ENCODE peak calls at places on chromosomes 13 and 19, in eight cellular contexts. N is right atrium auricular region; E is AG08396; U is stimulated activated CD4-positive, alpha-beta T cell treated with anti-CD3 and anti-CD28 coated beads, TNF-alpha, amount 100 ng/mL, for 48 hours; V is naive B cell; D is astrocyte of the spinal cord; I is DMS53; X is MCF 10A. O is an unnamed sample.

GRCh38 chr19:4103073-4103418 is 20.9 kb downstream of the MAP2K2 start:
- DNase-seq in V (no peak), D (no peak), X (no peak), N (no peak), U (no peak), E (no peak), I (no peak), O (no peak)

GRCh38 chr13:66560189-66560588 is 669.9 kb downstream of the PCDH9 start:
- DNase-seq in E (no peak), U (no peak), V (no peak), I (no peak), X (no peak), N (no peak), D (no peak), O (no peak)

GRCh38 chr13:50889317-50889716 is 20.3 kb upstream of the RNASEH2B start:
- DNase-seq in V (no peak), N (no peak), I (no peak), X (no peak), U (no peak), D (no peak), E (no peak), O (no peak)

GRCh38 chr13:75165543-75166230 is 316.3 kb downstream of the TBC1D4 start:
- DNase-seq in V (no peak), N (no peak), D (no peak), E (no peak), I (no peak), X (no peak), U (no peak), O (no peak)

GRCh38 chr19:39318690-39319089 is 2.0 kb downstream of the LRFN1 start:
- DNase-seq in V (no peak), X (no peak), D (no peak), I (no peak), U (no peak), E (no peak), N (no peak), O (no peak)

GRCh38 chr19:51146751-51147150 is 4.7 kb downstream of the SIGLEC7 start:
- DNase-seq in E (no peak), I (no peak), X (no peak), U (no peak), N (no peak), V (no peak), D (no peak), O (no peak)

GRCh38 chr13:44140146-44140545 is 233.5 kb upstream of the SERP2 start:
- DNase-seq in V (no peak), U (no peak), E (no peak), X (no peak), D (no peak), N (no peak), I (peak; percentile 94), O (no peak)

GRCh38 chr19:18490719-18491118 is 31.2 kb downstream of the ELL start:
- DNase-seq in D (no peak), N (no peak), X (no peak), I (no peak), U (no peak), V (no peak), E (no peak), O (no peak)

GRCh38 chr13:93425411-93425810 is 198.8 kb downstream of the GPC6 start:
- DNase-seq in D (no peak), E (no peak), I (no peak), U (no peak), N (no peak), V (no peak), X (no peak), O (no peak)

GRCh38 chr19:6677924-6678689 is 8.1 kb upstream of the TNFSF14 start:
- DNase-seq in I (no peak), X (no peak), V (no peak), D (no peak), E (peak; percentile 27), U (peak; percentile 52), N (no peak), O (no peak)

GRCh38 chr19:8451885-8452284 is 7.1 kb downstream of the HNRNPM start:
- DNase-seq in I (peak; percentile 23), E (peak; percentile 56), U (no peak), V (no peak), N (no peak), X (peak; percentile 82), D (peak; percentile 73), O (no peak)

GRCh38 chr13:38394777-38395504 is 45.3 kb downstream of the UFM1 start:
- DNase-seq in N (no peak), U (no peak), D (no peak), V (no peak), I (peak; percentile 57), E (no peak), X (no peak), O (no peak)

GRCh38 chr19:10924597-10924996 is 3.8 kb downstream of the YIPF2 start:
- DNase-seq in X (no peak), V (no peak), U (no peak), E (no peak), N (no peak), I (no peak), D (no peak), O (no peak)

GRCh38 chr13:39581177-39581576 is 21.8 kb downstream of the LHFPL6 start:
- DNase-seq in V (no peak), E (no peak), I (no peak), N (no peak), X (no peak), U (no peak), D (no peak), O (no peak)

O was measured in KG1.